ENCODE peak calls at places on chromosomes 4 and X, in five cellular contexts. X is brain microvascular endothelial cell, M is A549, T is keratinocyte, F is PC-9. O is an unnamed sample.

GRCh38 chr4:38209654-38210053 is 249.5 kb downstream of the PTTG2 start:
- DNase-seq in T (no peak), M (no peak), F (no peak), X (no peak), O (no peak)

GRCh38 chr4:15778191-15778741 is at the start of gene CD38:
- DNase-seq in X (peak), M (peak), T (no peak), F (no peak), O (no peak)

GRCh38 chrX:3442685-3443084 is 96.2 kb upstream of the MXRA5 start:
- DNase-seq in M (no peak), X (no peak), F (no peak), T (no peak), O (no peak)

GRCh38 chr4:32985256-32985655 is 2265.1 kb downstream of the PCDH7 start:
- DNase-seq in M (no peak), X (peak), T (no peak), F (no peak), O (no peak)

GRCh38 chr4:184347251-184348239 is 126.8 kb downstream of the IRF2 start:
- DNase-seq in M (peak), X (peak), F (peak), T (peak), O (no peak)

GRCh38 chr4:5477613-5478012 is 230.7 kb downstream of the EVC2 start:
- DNase-seq in F (no peak), M (no peak), X (no peak), T (no peak), O (no peak)

GRCh38 chr4:181952478-181952877 is 290.7 kb upstream of the TENM3 start:
- DNase-seq in M (peak), X (peak), F (no peak), T (peak), O (peak)

GRCh38 chr4:84578540-84579409 is 4.2 kb upstream of the CDS1 start:
- DNase-seq in T (no peak), M (peak), X (peak), F (no peak), O (peak)

GRCh38 chr4:76811604-76812412 is 86.1 kb downstream of the SOWAHB start:
- DNase-seq in X (peak), F (no peak), T (no peak), M (no peak), O (no peak)

GRCh38 chrX:146887020-146887419 is 72.5 kb upstream of the CXorf51A start:
- DNase-seq in X (no peak), M (no peak), T (no peak), F (no peak), O (no peak)

GRCh38 chr4:121964958-121965357 is 13.1 kb upstream of the TRPC3 start:
- DNase-seq in X (no peak), T (no peak), M (no peak), F (no peak), O (no peak)

GRCh38 chr4:148109216-148109615 is 333.0 kb downstream of the NR3C2 start:
- DNase-seq in X (no peak), M (no peak), F (no peak), T (no peak), O (no peak)

GRCh38 chr4:22483551-22483981 is 32.3 kb downstream of the ADGRA3 start:
- DNase-seq in M (no peak), T (peak), F (no peak), X (peak), O (peak)

GRCh38 chrX:71099736-71100135 is 4.1 kb downstream of the FOXO4 start:
- DNase-seq in F (no peak), X (no peak), M (no peak), T (no peak), O (no peak)
- H3K27ac ChIP-seq in F (no peak), X (no peak), M (no peak), T (no peak), O (no peak)

GRCh38 chr4:98604723-98605122 is 53.7 kb downstream of the TSPAN5 start:
- DNase-seq in M (no peak), F (no peak), X (no peak), T (no peak), O (no peak)
- H3K27ac ChIP-seq in M (no peak), F (no peak), X (peak), T (no peak), O (no peak)

GRCh38 chr4:7651461-7651921 is 216.8 kb upstream of the PSAPL1 start:
- DNase-seq in T (peak), X (peak), F (no peak), M (no peak), O (no peak)
- H3K27ac ChIP-seq in T (peak), X (peak), F (no peak), M (no peak), O (no peak)

DNA sequence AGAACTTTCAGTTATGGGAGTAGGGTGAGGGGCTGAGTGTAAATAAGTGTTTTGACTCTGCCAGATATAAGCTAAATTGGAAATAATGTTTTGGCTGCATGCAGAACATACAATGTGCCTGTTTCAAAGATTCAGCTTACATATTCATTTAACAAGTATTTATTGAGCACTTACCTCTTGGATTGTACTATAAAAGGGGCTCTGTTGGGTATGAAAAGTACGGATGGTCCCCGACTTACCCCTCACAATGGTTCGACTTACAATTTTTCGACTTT is 799 bp upstream of the AIFM1 start:
- DNase-seq in T (no peak), X (no peak), M (no peak), F (no peak), O (no peak)
- H3K27ac ChIP-seq in T (peak), X (peak), M (peak), F (peak), O (peak)

GRCh38 chr4:2462218-2462991 is 6.5 kb upstream of the RNF4 start:
- DNase-seq in M (peak), T (no peak), F (no peak), X (peak), O (peak)
- H3K27ac ChIP-seq in M (peak), T (no peak), F (no peak), X (no peak), O (peak)

DNA sequence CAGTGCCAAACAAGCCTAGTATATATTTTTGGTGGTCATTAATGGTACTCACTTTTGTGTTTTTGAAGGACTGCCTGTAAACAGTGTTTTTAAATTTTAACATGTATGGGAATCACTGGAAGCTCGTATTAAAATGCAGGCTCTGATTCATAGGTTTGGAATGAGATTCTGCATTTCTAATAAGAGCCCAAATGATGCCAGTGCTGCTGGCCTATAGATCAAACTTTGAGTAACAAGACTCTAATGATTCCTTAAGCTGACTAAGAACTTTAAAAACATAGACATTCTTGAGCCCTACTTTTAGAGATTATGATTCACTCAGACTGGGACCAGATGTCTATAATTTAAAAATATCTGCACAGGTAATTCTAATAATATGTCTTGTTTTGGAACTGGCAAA is 823.2 kb upstream of the LCORL start:
- DNase-seq in X (peak), T (no peak), M (no peak), F (no peak), O (no peak)
- H3K27ac ChIP-seq in X (no peak), T (no peak), M (no peak), F (no peak), O (no peak)

DNA sequence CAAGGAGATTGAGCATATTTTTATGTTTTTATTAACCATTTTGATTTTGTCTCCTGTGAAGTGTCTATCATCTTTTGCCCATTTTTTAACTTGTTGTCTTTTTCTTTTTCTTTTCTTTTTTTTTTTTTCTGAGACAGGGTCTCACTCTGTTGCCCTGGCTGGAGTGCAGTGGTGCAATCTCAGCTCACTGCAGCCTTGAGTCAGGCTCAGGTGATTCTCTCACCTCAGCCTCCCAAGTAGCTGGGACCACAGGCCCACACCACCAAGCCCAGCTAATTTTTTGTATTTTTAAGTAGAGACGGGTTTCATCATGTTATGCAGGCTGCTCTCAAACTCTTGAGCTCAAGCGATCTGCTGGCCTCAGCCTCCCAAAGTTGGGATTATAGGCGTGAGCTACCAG is 4.6 kb upstream of the ADD1 start:
- DNase-seq in F (no peak), M (no peak), X (no peak), T (no peak), O (no peak)
- H3K27ac ChIP-seq in F (no peak), M (no peak), X (no peak), T (no peak), O (no peak)

GRCh38 chrX:137565921-137566745 is at the start of gene ZIC3:
- DNase-seq in F (no peak), T (no peak), X (peak), M (no peak), O (no peak)
- H3K27ac ChIP-seq in F (no peak), T (no peak), X (no peak), M (no peak), O (no peak)

O was measured in AG04450.